ENCODE peak calls at places on chromosomes 12 and 14, in four cellular contexts. V is effector memory CD4-positive, alpha-beta T cell; Y is breast epithelium; X is CD4-positive, CD25-positive, alpha-beta regulatory T cell. H is an unnamed sample.

GRCh38 chr12:98156697-98157096 is 358.7 kb upstream of the TMPO start:
- DNase-seq in X (no peak), Y (no peak), V (no peak), H (no peak)

GRCh38 chr12:32918890-32919791 is 22.6 kb upstream of the PKP2 start:
- DNase-seq in V (no peak), X (no peak), Y (no peak), H (peak; percentile 42)

GRCh38 chr12:122788387-122788786 is 14.0 kb downstream of the CCDC62 start:
- DNase-seq in Y (no peak), V (no peak), X (no peak), H (no peak)

GRCh38 chr12:94649349-94650142 is 811 bp downstream of the TMCC3 start:
- DNase-seq in V (peak; percentile 15), Y (no peak), X (peak; percentile 15), H (no peak)

GRCh38 chr14:105858676-105859025 is 332.3 kb downstream of the TMEM121 start:
- DNase-seq in X (peak; percentile 28), Y (no peak), V (no peak), H (no peak)

GRCh38 chr12:117524806-117525205 is 163.4 kb upstream of the NOS1 start:
- DNase-seq in X (no peak), Y (no peak), V (no peak), H (no peak)

GRCh38 chr12:79251356-79251755 is 386.8 kb downstream of the SYT1 start:
- DNase-seq in Y (no peak), V (no peak), X (no peak), H (no peak)

GRCh38 chr12:68305278-68305677 is 26.9 kb downstream of the MDM1 start:
- DNase-seq in Y (no peak), V (no peak), X (no peak), H (no peak)

GRCh38 chr12:108592033-108592909 is 5.6 kb downstream of the TMEM119 start:
- DNase-seq in X (no peak), Y (no peak), V (no peak), H (no peak)

GRCh38 chr12:83256581-83256980 is 569.9 kb downstream of the TMTC2 start:
- DNase-seq in Y (no peak), V (no peak), X (no peak), H (no peak)

GRCh38 chr12:34547276-34547675 is 525.0 kb downstream of the ALG10 start:
- DNase-seq in V (no peak), Y (no peak), X (no peak), H (no peak)

GRCh38 chr12:57832966-57833365 is 13.6 kb downstream of the CTDSP2 start:
- DNase-seq in X (no peak), V (no peak), Y (no peak), H (no peak)
- H3K4me1 ChIP-seq in X (peaks cover 73% of the 10 kb centered on the region), V (peaks cover 70% of the 10 kb centered on the region), Y (peaks cover 13% of the 10 kb centered on the region), H (peaks cover 21% of the 10 kb centered on the region)

DNA sequence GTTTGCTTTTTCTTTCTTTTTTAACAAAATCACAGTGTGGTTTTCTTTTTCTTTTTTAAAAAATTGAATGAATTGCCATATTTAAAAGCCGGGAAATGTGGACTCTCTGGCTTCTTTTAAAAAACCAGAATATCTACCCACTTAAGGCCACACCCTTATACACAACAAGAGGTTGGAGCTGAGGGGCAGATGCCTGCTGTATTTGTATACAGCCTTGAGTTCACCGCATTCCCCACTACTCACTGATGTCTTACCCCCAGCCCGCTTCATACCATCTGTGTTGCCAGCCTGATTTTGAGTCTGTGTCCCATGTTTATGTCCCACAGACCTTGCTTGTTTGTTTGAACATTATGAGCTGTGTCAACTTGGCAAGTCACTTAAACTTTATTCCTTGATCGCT is 14.3 kb downstream of the JDP2 start:
- DNase-seq in Y (no peak), X (no peak), V (no peak), H (no peak)
- H3K36me3 ChIP-seq in Y (no peaks in the 10 kb centered on the region), X (no peaks in the 10 kb centered on the region), V (no peaks in the 10 kb centered on the region), H (peaks cover 77% of the 10 kb centered on the region)

GRCh38 chr12:104737113-104737512 is 221.0 kb downstream of the SLC41A2 start:
- DNase-seq in Y (no peak), X (no peak), V (no peak), H (no peak)
- H3K4me1 ChIP-seq in Y (no peaks in the 10 kb centered on the region), X (peaks cover 89% of the 10 kb centered on the region), V (peaks cover 22% of the 10 kb centered on the region), H (no peaks in the 10 kb centered on the region)

DNA sequence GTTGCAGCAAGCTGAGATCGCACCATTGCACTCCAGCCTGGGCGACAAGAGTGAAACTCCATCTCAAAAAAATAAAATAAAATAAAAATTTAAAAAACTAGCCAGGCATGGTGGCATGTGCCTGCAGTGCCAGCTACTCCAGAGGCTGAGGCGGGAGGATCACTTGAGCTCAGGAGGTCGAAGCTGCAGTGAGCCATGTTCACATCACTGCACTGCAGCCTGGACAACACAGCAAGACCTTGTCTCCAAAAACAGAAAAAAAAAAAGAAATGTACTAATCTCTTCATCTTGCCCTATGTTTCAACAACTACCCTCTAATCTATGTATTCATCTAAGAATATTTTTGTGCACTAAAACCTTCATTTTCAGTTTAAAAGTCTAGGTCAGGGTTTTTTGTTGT is 6.5 kb downstream of the NAA25 start:
- DNase-seq in V (no peak), X (no peak), Y (no peak), H (no peak)
- H3K36me3 ChIP-seq in V (peaks cover 12% of the 10 kb centered on the region), X (peaks cover 26% of the 10 kb centered on the region), Y (no peaks in the 10 kb centered on the region), H (peaks cover 44% of the 10 kb centered on the region)

GRCh38 chr12:6199531-6200265 is 502 bp upstream of the CD9 start:
- DNase-seq in Y (peak; percentile 62), X (no peak), V (no peak), H (peak; percentile 34)
- H3K4me1 ChIP-seq in Y (no peaks in the 10 kb centered on the region), X (peaks cover 17% of the 10 kb centered on the region), V (peaks cover 11% of the 10 kb centered on the region), H (peaks cover 17% of the 10 kb centered on the region)

GRCh38 chr12:104288635-104289258 is 14.8 kb upstream of the EID3 start:
- DNase-seq in X (peak; percentile 86), Y (peak; percentile 82), V (peak; percentile 75), H (peak; percentile 97)
- H3K36me3 ChIP-seq in X (peaks cover 15% of the 10 kb centered on the region), Y (no peaks in the 10 kb centered on the region), V (peaks cover 4% of the 10 kb centered on the region), H (peaks cover 24% of the 10 kb centered on the region)

GRCh38 chr14:103726474-103726873 is 10.9 kb downstream of the ZFYVE21 start:
- DNase-seq in X (no peak), V (no peak), Y (no peak), H (no peak)
- H3K4me1 ChIP-seq in X (no peaks in the 10 kb centered on the region), V (no peaks in the 10 kb centered on the region), Y (no peaks in the 10 kb centered on the region), H (no peaks in the 10 kb centered on the region)

DNA sequence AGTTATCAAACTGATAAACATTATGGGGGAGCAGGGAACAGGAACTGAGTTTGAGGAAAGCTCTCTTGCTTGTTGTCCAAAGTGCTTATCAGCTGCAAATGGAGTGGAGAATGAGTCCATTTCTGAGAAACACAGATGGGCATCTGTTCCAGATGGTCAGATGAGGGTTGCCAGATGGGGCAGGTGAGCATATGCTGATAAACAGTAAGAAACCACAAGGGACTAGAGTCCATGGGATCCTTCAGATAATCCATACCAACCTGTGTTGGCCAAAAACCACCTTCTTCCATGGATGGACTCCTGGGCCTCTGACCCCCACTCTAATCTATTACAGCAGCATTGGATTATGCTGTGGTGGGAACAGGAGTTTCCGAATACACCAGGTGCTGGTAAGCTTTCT is 38.3 kb downstream of the GNS start:
- DNase-seq in Y (no peak), V (no peak), X (no peak), H (no peak)
- H3K36me3 ChIP-seq in Y (peaks cover 8% of the 10 kb centered on the region), V (peaks cover 25% of the 10 kb centered on the region), X (peaks cover 48% of the 10 kb centered on the region), H (peaks cover 25% of the 10 kb centered on the region)

GRCh38 chr12:48824112-48824511 is 5.8 kb downstream of the CACNB3 start:
- DNase-seq in Y (no peak), X (peak; percentile 13), V (no peak), H (no peak)
- H3K4me1 ChIP-seq in Y (no peaks in the 10 kb centered on the region), X (peaks cover 3% of the 10 kb centered on the region), V (peaks cover 2% of the 10 kb centered on the region), H (peaks cover under 1% of the 10 kb centered on the region)

GRCh38 chr14:59500732-59501131 is 16.4 kb downstream of the JKAMP start:
- DNase-seq in X (no peak), V (no peak), Y (no peak), H (no peak)
- H3K36me3 ChIP-seq in X (peaks cover 29% of the 10 kb centered on the region), V (peaks cover 26% of the 10 kb centered on the region), Y (peaks cover 5% of the 10 kb centered on the region), H (peaks cover 14% of the 10 kb centered on the region)